ENCODE peak calls at places on chromosome 9, in four cellular contexts. One of them, this sample, is unnamed.

GRCh38 chr9:124812401-124813016 is 35.6 kb downstream of the OLFML2A start:
- DNase-seq in K562: peak
- DNase-seq in GM12878: no peak
- DNase-seq in HepG2: peak
- DNase-seq in this sample: no peak

GRCh38 chr9:134663753-134664415 is 22.3 kb downstream of the COL5A1 start:
- DNase-seq in K562: no peak
- DNase-seq in GM12878: no peak
- DNase-seq in HepG2: no peak
- DNase-seq in this sample: no peak

GRCh38 chr9:87437966-87438365 is 59.7 kb upstream of the DAPK1 start:
- DNase-seq in K562: no peak
- DNase-seq in GM12878: no peak
- DNase-seq in HepG2: no peak
- DNase-seq in this sample: no peak

GRCh38 chr9:78369644-78370219 is 72.8 kb downstream of the PSAT1 start:
- DNase-seq in K562: peak
- DNase-seq in GM12878: no peak
- DNase-seq in HepG2: peak
- DNase-seq in this sample: peak

GRCh38 chr9:97900738-97901565 is 21.3 kb downstream of the TRMO start:
- DNase-seq in K562: peak
- DNase-seq in GM12878: no peak
- DNase-seq in HepG2: peak
- DNase-seq in this sample: peak

GRCh38 chr9:14352549-14352948 is 38.6 kb upstream of the NFIB start:
- DNase-seq in K562: no peak
- DNase-seq in GM12878: no peak
- DNase-seq in HepG2: peak
- DNase-seq in this sample: peak

GRCh38 chr9:20925256-20926046 is 106.0 kb downstream of the HACD4 start:
- DNase-seq in K562: no peak
- DNase-seq in GM12878: no peak
- DNase-seq in HepG2: peak
- DNase-seq in this sample: no peak

GRCh38 chr9:105205787-105206511 is 38.5 kb upstream of the SLC44A1 start:
- DNase-seq in K562: no peak
- DNase-seq in GM12878: no peak
- DNase-seq in HepG2: no peak
- DNase-seq in this sample: no peak

GRCh38 chr9:5835808-5836207 is 2.9 kb upstream of the ERMP1 start:
- DNase-seq in K562: no peak
- DNase-seq in GM12878: no peak
- DNase-seq in HepG2: no peak
- DNase-seq in this sample: no peak

GRCh38 chr9:5719546-5719945 is 90.6 kb downstream of the RIC1 start:
- DNase-seq in K562: no peak
- DNase-seq in GM12878: no peak
- DNase-seq in HepG2: no peak
- DNase-seq in this sample: peak

GRCh38 chr9:99948896-99949295 is 42.4 kb downstream of the STX17 start:
- DNase-seq in K562: no peak
- DNase-seq in GM12878: no peak
- DNase-seq in HepG2: no peak
- DNase-seq in this sample: peak

GRCh38 chr9:133769511-133770075 is 31.4 kb upstream of the SARDH start:
- DNase-seq in K562: no peak
- DNase-seq in GM12878: no peak
- DNase-seq in HepG2: no peak
- DNase-seq in this sample: no peak

GRCh38 chr9:73034962-73035361 is 82.1 kb upstream of the ALDH1A1 start:
- DNase-seq in K562: no peak
- DNase-seq in GM12878: no peak
- DNase-seq in HepG2: no peak
- DNase-seq in this sample: no peak

GRCh38 chr9:121160025-121160424 is 41.6 kb downstream of the RAB14 start:
- DNase-seq in K562: no peak
- DNase-seq in GM12878: no peak
- DNase-seq in HepG2: no peak
- DNase-seq in this sample: no peak

GRCh38 chr9:21996438-21996837 is 1.8 kb downstream of the CDKN2B-AS1 start:
- DNase-seq in K562: no peak
- DNase-seq in GM12878: no peak
- DNase-seq in HepG2: no peak
- DNase-seq in this sample: no peak

GRCh38 chr9:30039712-30040111 is 2344.7 kb upstream of the ACO1 start:
- DNase-seq in K562: no peak
- DNase-seq in GM12878: no peak
- DNase-seq in HepG2: no peak
- DNase-seq in this sample: no peak

GRCh38 chr9:125428060-125428481 is 166.4 kb downstream of the GAPVD1 start:
- DNase-seq in K562: peak
- DNase-seq in GM12878: no peak
- DNase-seq in HepG2: no peak
- DNase-seq in this sample: no peak

GRCh38 chr9:125142560-125143376 is 560 bp downstream of the SCAI start:
- DNase-seq in K562: no peak
- DNase-seq in GM12878: no peak
- DNase-seq in HepG2: no peak
- DNase-seq in this sample: peak

GRCh38 chr9:124975131-124975530 is 34.2 kb upstream of the GOLGA1 start:
- DNase-seq in K562: no peak
- DNase-seq in GM12878: no peak
- DNase-seq in HepG2: no peak
- DNase-seq in this sample: peak

GRCh38 chr9:92617951-92618510 is 51.9 kb downstream of the IPPK start:
- DNase-seq in K562: no peak
- DNase-seq in GM12878: no peak
- DNase-seq in HepG2: no peak
- DNase-seq in this sample: no peak

GRCh38 chr9:35042081-35042604 is 30.3 kb downstream of the VCP start:
- DNase-seq in K562: no peak
- DNase-seq in GM12878: no peak
- DNase-seq in HepG2: no peak
- DNase-seq in this sample: no peak

GRCh38 chr9:8143677-8144076 is 344.1 kb upstream of the DMAC1 start:
- DNase-seq in K562: no peak
- DNase-seq in GM12878: no peak
- DNase-seq in HepG2: no peak
- DNase-seq in this sample: no peak

GRCh38 chr9:111190352-111190751 is 139.7 kb downstream of the OR2K2 start:
- DNase-seq in K562: no peak
- DNase-seq in GM12878: no peak
- DNase-seq in HepG2: no peak
- DNase-seq in this sample: no peak

GRCh38 chr9:98796364-98797101 is at the start of gene ANKS6:
- DNase-seq in K562: peak
- DNase-seq in GM12878: no peak
- DNase-seq in HepG2: peak
- DNase-seq in this sample: peak

GRCh38 chr9:127473932-127474331 is 22.6 kb downstream of the LRSAM1 start:
- DNase-seq in K562: no peak
- DNase-seq in GM12878: no peak
- DNase-seq in HepG2: no peak
- DNase-seq in this sample: no peak

GRCh38 chr9:137149367-137149766 is 10.4 kb downstream of the GRIN1 start:
- DNase-seq in K562: no peak
- DNase-seq in GM12878: no peak
- DNase-seq in HepG2: no peak
- DNase-seq in this sample: no peak

GRCh38 chr9:88523056-88523455 is 11.9 kb upstream of the NXNL2 start:
- DNase-seq in K562: no peak
- DNase-seq in GM12878: no peak
- DNase-seq in HepG2: no peak
- DNase-seq in this sample: no peak

GRCh38 chr9:36867672-36868471 is 166.2 kb downstream of the PAX5 start:
- DNase-seq in K562: no peak
- DNase-seq in GM12878: no peak
- DNase-seq in HepG2: peak
- DNase-seq in this sample: no peak

GRCh38 chr9:13082796-13083195 is 196.7 kb downstream of the MPDZ start:
- DNase-seq in K562: no peak
- DNase-seq in GM12878: no peak
- DNase-seq in HepG2: no peak
- DNase-seq in this sample: no peak

GRCh38 chr9:77163889-77164288 is 13.4 kb upstream of the VPS13A start:
- DNase-seq in K562: no peak
- DNase-seq in GM12878: no peak
- DNase-seq in HepG2: no peak
- DNase-seq in this sample: peak
- TF ChIP-seq MYC in K562: no peak
- TF ChIP-seq MYC in GM12878: no peak
- TF ChIP-seq MYC in HepG2: no peak
- TF ChIP-seq MYC in this sample: no peak

DNA sequence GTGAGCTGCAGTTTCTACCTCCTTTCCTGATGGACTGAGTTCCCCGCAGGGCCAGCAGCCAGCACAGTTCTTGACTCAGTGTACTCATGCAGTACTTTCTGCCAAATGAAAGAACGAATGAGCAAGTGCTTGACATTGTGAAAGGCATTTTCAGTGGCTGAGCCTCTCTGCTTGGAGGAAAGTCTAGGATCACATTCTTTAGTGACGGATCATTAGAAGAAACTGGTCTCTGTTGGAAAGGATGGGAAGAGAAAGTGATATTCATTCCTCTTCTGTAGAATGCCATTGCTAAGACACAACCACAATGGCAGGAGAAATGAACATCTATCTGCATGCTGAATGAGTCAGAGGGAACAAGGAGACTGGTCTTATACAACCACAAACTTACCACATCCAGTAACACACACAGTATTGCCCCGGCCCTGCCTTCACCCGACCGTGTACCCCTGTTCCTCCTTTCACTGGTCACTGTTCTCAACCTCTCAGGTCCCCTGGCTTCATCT is 206.9 kb downstream of the CRB2 start:
- DNase-seq in K562: no peak
- DNase-seq in GM12878: peak
- DNase-seq in HepG2: no peak
- DNase-seq in this sample: no peak
- TF ChIP-seq POLR2AphosphoS5 in K562: no peak
- TF ChIP-seq POLR2AphosphoS5 in GM12878: no peak
- TF ChIP-seq POLR2AphosphoS5 in HepG2: no peak
- TF ChIP-seq POLR2AphosphoS5 in this sample: no peak

GRCh38 chr9:114525505-114525904 is 20.2 kb upstream of the WHRN start:
- DNase-seq in K562: no peak
- DNase-seq in GM12878: no peak
- DNase-seq in HepG2: no peak
- DNase-seq in this sample: no peak
- TF ChIP-seq MYC in K562: no peak
- TF ChIP-seq MYC in GM12878: no peak
- TF ChIP-seq MYC in HepG2: no peak
- TF ChIP-seq MYC in this sample: no peak

DNA sequence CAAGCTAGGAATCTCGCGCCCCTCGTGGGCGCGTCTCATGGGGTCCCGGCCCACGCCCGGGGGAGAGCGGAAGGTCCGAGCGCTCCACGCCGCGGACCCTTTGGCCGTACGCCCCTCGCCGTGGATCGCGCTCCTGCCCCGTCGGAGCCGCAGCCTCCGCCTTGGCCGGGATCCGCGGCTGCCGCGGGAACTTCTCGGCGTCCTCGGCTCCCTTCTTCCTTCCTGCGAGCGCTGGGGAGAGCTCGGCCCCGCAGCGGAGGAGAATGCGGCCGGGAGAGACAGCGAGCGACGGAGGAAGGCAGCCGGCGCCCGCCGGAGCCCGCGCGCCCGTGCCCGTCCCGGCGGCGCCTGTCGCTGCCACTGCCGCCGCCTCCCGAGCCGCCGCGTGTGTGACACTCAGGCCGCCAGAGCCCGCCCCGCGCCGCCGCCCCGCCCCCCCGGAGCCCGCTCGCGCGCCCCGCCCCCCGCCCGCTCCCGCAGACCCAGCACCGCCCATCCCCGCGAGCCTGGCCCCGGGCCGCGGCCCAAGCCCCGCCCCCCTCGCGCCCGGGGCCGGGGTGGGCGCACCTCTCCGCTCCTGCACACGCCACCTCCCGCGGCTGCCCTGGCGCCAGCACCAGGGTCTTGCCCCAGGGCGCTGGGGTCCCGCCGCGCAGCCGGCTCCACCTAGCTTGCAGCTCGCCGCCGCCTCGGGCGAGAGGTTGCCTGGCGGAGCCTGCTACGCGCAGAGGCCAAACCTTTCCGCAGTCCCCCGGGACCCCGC is at the start of gene SHB:
- DNase-seq in K562: peak
- DNase-seq in GM12878: no peak
- DNase-seq in HepG2: peak
- DNase-seq in this sample: peak
- TF ChIP-seq POLR2AphosphoS5 in K562: no peak
- TF ChIP-seq POLR2AphosphoS5 in GM12878: peak
- TF ChIP-seq POLR2AphosphoS5 in HepG2: peak
- TF ChIP-seq POLR2AphosphoS5 in this sample: peak